ENCODE peak calls at places on chromosome 18, in six cellular contexts. N, C, F, I, G and A are unnamed samples.

GRCh38 chr18:58569490-58569911 is 59.4 kb downstream of the ALPK2 start:
- DNase-seq in N (no peak), C (no peak), F (no peak), I (no peak), G (no peak), A (no peak)

GRCh38 chr18:46469186-46469915 is 187.7 kb downstream of the LOXHD1 start:
- DNase-seq in N (no peak), C (peak; percentile 23), F (no peak), I (no peak), G (no peak), A (no peak)

GRCh38 chr18:74652392-74652988 is 54.8 kb downstream of the ZNF407 start:
- DNase-seq in N (no peak), C (peak; percentile 34), F (no peak), I (no peak), G (peak; percentile 59), A (peak; percentile 18)

GRCh38 chr18:77207540-77207939 is 42.1 kb upstream of the GALR1 start:
- DNase-seq in N (peak; percentile 63), C (peak; percentile 62), F (peak; percentile 54), I (no peak), G (peak; percentile 68), A (no peak)

GRCh38 chr18:48326901-48327675 is 82.1 kb downstream of the ZBTB7C start:
- DNase-seq in N (no peak), C (peak; percentile 78), F (no peak), I (no peak), G (no peak), A (no peak)

GRCh38 chr18:657998-658946 is 819 bp downstream of the TYMS start:
- DNase-seq in N (peak; percentile 49), C (peak; percentile 87), F (peak; percentile 96), I (peak; percentile 84), G (peak; percentile 94), A (peak; percentile 82)

GRCh38 chr18:10401489-10401888 is 52.9 kb upstream of the APCDD1 start:
- DNase-seq in N (no peak), C (peak; percentile 75), F (no peak), I (no peak), G (no peak), A (no peak)

GRCh38 chr18:49645836-49646235 is 84.0 kb downstream of the LIPG start:
- DNase-seq in N (no peak), C (peak; percentile 62), F (peak; percentile 52), I (no peak), G (no peak), A (no peak)

GRCh38 chr18:56712761-56713160 is 61.6 kb downstream of the WDR7 start:
- DNase-seq in N (no peak), C (no peak), F (no peak), I (no peak), G (no peak), A (no peak)

GRCh38 chr18:32714571-32715148 is 58.2 kb downstream of the KLHL14 start:
- DNase-seq in N (no peak), C (peak; percentile 60), F (peak; percentile 58), I (peak; percentile 46), G (peak; percentile 86), A (peak; percentile 65)

GRCh38 chr18:9839211-9839610 is 46.6 kb upstream of the TXNDC2 start:
- DNase-seq in N (no peak), C (no peak), F (no peak), I (no peak), G (no peak), A (no peak)

GRCh38 chr18:55875330-55875933 is 287.4 kb upstream of the TCF4 start:
- DNase-seq in N (no peak), C (no peak), F (no peak), I (no peak), G (no peak), A (peak; percentile 64)

GRCh38 chr18:49052891-49053644 is 102.3 kb upstream of the SMAD7 start:
- DNase-seq in N (no peak), C (peak; percentile 99), F (no peak), I (no peak), G (peak; percentile 98), A (no peak)

GRCh38 chr18:36947820-36948348 is 119.0 kb downstream of the KIAA1328 start:
- DNase-seq in N (no peak), C (no peak), F (no peak), I (no peak), G (no peak), A (no peak)

GRCh38 chr18:55546873-55547704 is 40.9 kb downstream of the TCF4 start:
- DNase-seq in N (no peak), C (peak; percentile 94), F (peak; percentile 20), I (no peak), G (no peak), A (no peak)

GRCh38 chr18:13676499-13676898 is 49.9 kb downstream of the FAM210A start:
- DNase-seq in N (no peak), C (no peak), F (no peak), I (no peak), G (peak; percentile 12), A (no peak)

GRCh38 chr18:46672062-46672970 is 15.3 kb upstream of the LOXHD1 start:
- DNase-seq in N (no peak), C (peak; percentile 58), F (no peak), I (no peak), G (peak; percentile 12), A (no peak)

GRCh38 chr18:47100214-47100831 is 50.0 kb downstream of the HDHD2 start:
- DNase-seq in N (peak; percentile 49), C (peak; percentile 62), F (peak; percentile 57), I (peak; percentile 62), G (peak; percentile 63), A (peak; percentile 46)

GRCh38 chr18:55475467-55475866 is 112.5 kb downstream of the TCF4 start:
- DNase-seq in N (no peak), C (no peak), F (no peak), I (no peak), G (no peak), A (no peak)

GRCh38 chr18:79681484-79682387 is 2.1 kb downstream of the CTDP1 start:
- DNase-seq in N (peak; percentile 62), C (no peak), F (peak; percentile 85), I (no peak), G (peak; percentile 91), A (no peak)

GRCh38 chr18:35247412-35248249 is 6.8 kb downstream of the ZNF397 start:
- DNase-seq in N (no peak), C (no peak), F (no peak), I (no peak), G (peak; percentile 37), A (no peak)

GRCh38 chr18:64519191-64519590 is 370.3 kb upstream of the LINC00305 start:
- DNase-seq in N (no peak), C (no peak), F (no peak), I (no peak), G (no peak), A (no peak)

GRCh38 chr18:10444314-10445006 is 10.0 kb upstream of the APCDD1 start:
- DNase-seq in N (no peak), C (no peak), F (no peak), I (no peak), G (no peak), A (no peak)

GRCh38 chr18:68299906-68300305 is 415.0 kb downstream of the TMX3 start:
- DNase-seq in N (no peak), C (peak; percentile 4), F (no peak), I (no peak), G (no peak), A (no peak)

GRCh38 chr18:32435631-32436500 is 34.8 kb downstream of the GAREM1 start:
- DNase-seq in N (no peak), C (no peak), F (no peak), I (no peak), G (no peak), A (no peak)

GRCh38 chr18:80188643-80189010 is 58.7 kb downstream of the PARD6G start:
- DNase-seq in N (no peak), C (no peak), F (no peak), I (no peak), G (no peak), A (no peak)

GRCh38 chr18:25326231-25327042 is 25.5 kb downstream of the ZNF521 start:
- DNase-seq in N (no peak), C (no peak), F (no peak), I (no peak), G (no peak), A (no peak)

GRCh38 chr18:68735498-68736343 is 20.8 kb upstream of the TMX3 start:
- DNase-seq in N (no peak), C (peak; percentile 58), F (no peak), I (no peak), G (peak; percentile 54), A (peak; percentile 35)

GRCh38 chr18:35005963-35006577 is 35.1 kb upstream of the MAPRE2 start:
- DNase-seq in N (no peak), C (peak; percentile 55), F (no peak), I (no peak), G (peak; percentile 81), A (peak; percentile 63)

GRCh38 chr18:58300867-58301266 is 256.8 kb downstream of the NEDD4L start:
- DNase-seq in N (no peak), C (no peak), F (no peak), I (no peak), G (no peak), A (no peak)